ENCODE peak calls at places on chromosomes 6 and 20, in six cellular contexts. A, V, H, U, T and K are unnamed samples.

GRCh38 chr6:12602951-12603710 is 113.4 kb upstream of the PHACTR1 start:
- DNase-seq in A (no peak), V (no peak), H (no peak), U (peak; percentile 17), T (no peak), K (no peak)

GRCh38 chr6:151690303-151690702 is 117.2 kb upstream of the ESR1 start:
- DNase-seq in A (no peak), V (no peak), H (no peak), U (no peak), T (no peak), K (no peak)

GRCh38 chr20:21504323-21504722 is 9.5 kb downstream of the NKX2-2 start:
- DNase-seq in A (no peak), V (no peak), H (no peak), U (no peak), T (no peak), K (no peak)

GRCh38 chr6:38528196-38528965 is 111.3 kb downstream of the BTBD9 start:
- DNase-seq in A (no peak), V (no peak), H (no peak), U (no peak), T (no peak), K (no peak)

GRCh38 chr6:29975561-29975907 is 33.2 kb downstream of the HLA-A start:
- DNase-seq in A (no peak), V (no peak), H (no peak), U (no peak), T (no peak), K (no peak)

GRCh38 chr6:147774856-147775255 is 266.4 kb downstream of the SAMD5 start:
- DNase-seq in A (no peak), V (no peak), H (no peak), U (peak; percentile 30), T (no peak), K (no peak)

GRCh38 chr6:45715508-45715803 is 300.2 kb downstream of the CLIC5 start:
- DNase-seq in A (no peak), V (no peak), H (no peak), U (no peak), T (no peak), K (no peak)

GRCh38 chr20:54093423-54094267 is 23.3 kb upstream of the BCAS1 start:
- DNase-seq in A (no peak), V (no peak), H (no peak), U (no peak), T (no peak), K (no peak)

GRCh38 chr6:130781557-130781956 is 45.6 kb upstream of the SMLR1 start:
- DNase-seq in A (no peak), V (no peak), H (no peak), U (no peak), T (no peak), K (no peak)

GRCh38 chr20:46640044-46640443 is 11.2 kb downstream of the SLC13A3 start:
- DNase-seq in A (no peak), V (no peak), H (no peak), U (no peak), T (no peak), K (no peak)

GRCh38 chr6:138110229-138110628 is 3.0 kb upstream of the PERP start:
- DNase-seq in A (no peak), V (no peak), H (no peak), U (no peak), T (no peak), K (no peak)

GRCh38 chr6:158232445-158233213 is 64.5 kb downstream of the GTF2H5 start:
- DNase-seq in A (peak; percentile 40), V (peak; percentile 60), H (peak; percentile 66), U (peak; percentile 91), T (peak; percentile 60), K (peak; percentile 80)

GRCh38 chr6:101534386-101534785 is 140.9 kb downstream of the GRIK2 start:
- DNase-seq in A (no peak), V (no peak), H (no peak), U (no peak), T (no peak), K (no peak)

GRCh38 chr6:40732878-40733277 is 145.7 kb upstream of the LRFN2 start:
- DNase-seq in A (no peak), V (no peak), H (no peak), U (no peak), T (no peak), K (no peak)

GRCh38 chr6:35365599-35366596 is 23.5 kb downstream of the PPARD start:
- DNase-seq in A (no peak), V (no peak), H (no peak), U (no peak), T (no peak), K (no peak)

GRCh38 chr20:48523191-48523757 is 304.5 kb downstream of the PREX1 start:
- DNase-seq in A (peak; percentile 92), V (no peak), H (no peak), U (peak; percentile 97), T (no peak), K (no peak)

GRCh38 chr6:153405926-153406325 is 274.8 kb upstream of the RGS17 start:
- DNase-seq in A (no peak), V (no peak), H (no peak), U (no peak), T (no peak), K (no peak)

GRCh38 chr6:74170118-74170517 is 474.1 kb downstream of the CD109 start:
- DNase-seq in A (no peak), V (no peak), H (no peak), U (no peak), T (peak; percentile 24), K (no peak)

GRCh38 chr6:159929819-159930218 is 39.0 kb downstream of the MAS1 start:
- DNase-seq in A (no peak), V (no peak), H (no peak), U (peak; percentile 78), T (no peak), K (no peak)

GRCh38 chr20:21706345-21707195 is 1.1 kb downstream of the PAX1 start:
- DNase-seq in A (no peak), V (no peak), H (no peak), U (no peak), T (no peak), K (no peak)

GRCh38 chr6:41200901-41201783 is at the start of gene TREML2:
- DNase-seq in A (no peak), V (no peak), H (no peak), U (no peak), T (no peak), K (no peak)

GRCh38 chr6:139590206-139590605 is 215.8 kb upstream of the CITED2 start:
- DNase-seq in A (no peak), V (no peak), H (no peak), U (no peak), T (no peak), K (no peak)
- H3K4me1 ChIP-seq in A (peaks cover 12% of the 10 kb centered on the region), V (peaks cover 40% of the 10 kb centered on the region), H (peaks cover 29% of the 10 kb centered on the region), U (peaks cover 19% of the 10 kb centered on the region), T (no peaks in the 10 kb centered on the region), K (peaks cover 50% of the 10 kb centered on the region)

GRCh38 chr6:137102050-137102848 is 57.5 kb upstream of the IL20RA start:
- DNase-seq in A (no peak), V (no peak), H (no peak), U (no peak), T (no peak), K (no peak)

GRCh38 chr6:137097526-137097925 is 52.8 kb upstream of the IL20RA start:
- DNase-seq in A (no peak), V (no peak), H (no peak), U (no peak), T (no peak), K (no peak)

GRCh38 chr6:137102851-137103492 is 58.2 kb upstream of the IL20RA start:
- DNase-seq in A (no peak), V (no peak), H (no peak), U (no peak), T (no peak), K (no peak)

GRCh38 chr6:137097057-137097456 is 52.3 kb upstream of the IL20RA start:
- DNase-seq in A (no peak), V (no peak), H (no peak), U (no peak), T (no peak), K (no peak)

GRCh38 chr6:137099689-137100398 is 55.1 kb upstream of the IL20RA start:
- DNase-seq in A (no peak), V (no peak), H (no peak), U (peak; percentile 12), T (no peak), K (no peak)
- H3K9me3 ChIP-seq in A (no peaks in the 10 kb centered on the region), V (peaks cover 4% of the 10 kb centered on the region), H (peaks cover 11% of the 10 kb centered on the region), U (no peaks in the 10 kb centered on the region), T (no peaks in the 10 kb centered on the region), K (no peaks in the 10 kb centered on the region)

GRCh38 chr6:117513174-117513573 is 30.7 kb downstream of the DCBLD1 start:
- DNase-seq in A (peak; percentile 17), V (no peak), H (no peak), U (no peak), T (no peak), K (no peak)
- H3K4me1 ChIP-seq in A (peaks cover 5% of the 10 kb centered on the region), V (no peaks in the 10 kb centered on the region), H (peaks cover 12% of the 10 kb centered on the region), U (no peaks in the 10 kb centered on the region), T (no peaks in the 10 kb centered on the region), K (peaks cover 16% of the 10 kb centered on the region)

GRCh38 chr20:15584507-15584906 is 988.7 kb downstream of the KIF16B start:
- DNase-seq in A (no peak), V (no peak), H (no peak), U (no peak), T (no peak), K (no peak)
- H3K9me3 ChIP-seq in A (peaks cover 3% of the 10 kb centered on the region), V (no peaks in the 10 kb centered on the region), H (no peaks in the 10 kb centered on the region), U (no peaks in the 10 kb centered on the region), T (no peaks in the 10 kb centered on the region), K (no peaks in the 10 kb centered on the region)

GRCh38 chr20:37406010-37406998 is 60.4 kb downstream of the SRC start:
- DNase-seq in A (no peak), V (peak; percentile 51), H (peak; percentile 52), U (peak; percentile 80), T (no peak), K (peak; percentile 52)

GRCh38 chr20:37407573-37408002 is 61.6 kb downstream of the SRC start:
- DNase-seq in A (no peak), V (peak; percentile 60), H (no peak), U (peak; percentile 41), T (peak; percentile 49), K (no peak)

GRCh38 chr20:37408930-37409210 is 62.9 kb downstream of the SRC start:
- DNase-seq in A (no peak), V (no peak), H (no peak), U (no peak), T (no peak), K (no peak)

GRCh38 chr20:37407117-37407566 is 61.2 kb downstream of the SRC start:
- DNase-seq in A (no peak), V (no peak), H (no peak), U (no peak), T (no peak), K (no peak)

DNA sequence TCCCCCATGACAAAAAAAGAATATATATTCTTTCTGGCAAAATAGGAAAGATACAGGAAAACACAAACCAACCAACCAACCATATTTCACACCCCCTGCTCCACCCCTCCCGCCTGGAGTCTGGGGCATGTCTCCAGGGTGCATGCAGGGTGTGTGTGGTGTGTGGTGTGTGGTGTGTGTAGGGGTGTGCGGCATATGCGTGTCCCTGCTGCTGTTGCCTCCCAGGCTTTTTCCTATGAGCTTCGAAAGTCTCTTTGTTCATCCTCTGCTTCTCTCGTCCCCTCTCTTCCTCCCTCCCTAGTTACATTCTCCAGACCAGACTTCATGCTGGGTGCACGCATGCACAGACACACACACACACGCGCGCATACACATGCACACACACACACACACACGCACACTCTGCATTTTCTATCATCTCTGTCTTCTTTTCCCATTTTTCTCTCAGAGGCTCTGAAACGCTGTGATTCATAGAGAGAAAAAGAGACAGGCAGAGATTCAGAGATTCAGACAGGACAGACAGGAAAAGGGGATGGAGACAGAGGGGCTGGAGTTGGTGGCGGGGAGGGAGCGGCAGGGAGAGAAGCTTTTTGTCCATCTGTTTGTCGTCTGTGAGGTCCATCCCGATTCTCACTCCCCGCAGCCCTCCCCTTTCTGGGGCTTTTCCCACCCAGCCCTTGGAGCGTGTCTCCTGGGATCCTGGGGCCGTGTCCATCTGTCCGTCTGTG is 62.4 kb downstream of the SRC start:
- DNase-seq in A (no peak), V (no peak), H (peak; percentile 18), U (peak; percentile 55), T (no peak), K (no peak)
- H3K4me1 ChIP-seq in A (peaks cover 47% of the 10 kb centered on the region), V (peaks cover 36% of the 10 kb centered on the region), H (peaks cover 25% of the 10 kb centered on the region), U (peaks cover 30% of the 10 kb centered on the region), T (peaks cover 6% of the 10 kb centered on the region), K (no peaks in the 10 kb centered on the region)